ENCODE peak calls at places on chromosomes 3 and 15, in ten cellular contexts. S, W, R, U, X, O, D, B, K and H are unnamed samples.

GRCh38 chr3:119602676-119603075 is 5.0 kb downstream of the PLA1A start:
- DNase-seq in W (no peak), B (no peak), D (no peak), X (no peak), U (no peak), S (no peak), O (no peak), K (no peak), R (no peak), H (no peak)

GRCh38 chr3:138901579-138901978 is 45.4 kb downstream of the FOXL2 start:
- DNase-seq in O (no peak), R (no peak), B (no peak), W (no peak), S (no peak), X (no peak), D (no peak), K (no peak), U (no peak), H (no peak)

GRCh38 chr3:153624310-153625030 is 462.4 kb downstream of the RAP2B start:
- DNase-seq in K (peak), R (no peak), S (no peak), U (no peak), B (no peak), D (no peak), W (no peak), X (peak), O (no peak), H (peak)

GRCh38 chr3:98690876-98691275 is 72.3 kb upstream of the ST3GAL6 start:
- DNase-seq in S (no peak), W (no peak), R (no peak), X (no peak), U (no peak), O (no peak), D (no peak), B (no peak), K (no peak), H (no peak)

GRCh38 chr3:195549931-195550519 is 6.9 kb upstream of the PPP1R2 start:
- DNase-seq in K (peak), X (peak), U (no peak), O (no peak), D (peak), R (no peak), S (no peak), W (no peak), B (no peak), H (peak)

GRCh38 chr15:82571722-82572222 is 31.5 kb upstream of the RPS17 start:
- DNase-seq in O (no peak), S (peak), X (no peak), K (no peak), R (peak), D (peak), B (peak), U (peak), W (peak), H (no peak)

GRCh38 chr3:110576962-110577361 is 494.7 kb upstream of the NECTIN3 start:
- DNase-seq in D (no peak), U (peak), X (no peak), K (no peak), O (no peak), S (peak), R (no peak), B (peak), W (no peak), H (no peak)

GRCh38 chr15:85026304-85027032 is 44.8 kb downstream of the PDE8A start:
- DNase-seq in B (no peak), U (no peak), R (no peak), K (no peak), W (no peak), S (no peak), X (no peak), O (no peak), D (no peak), H (no peak)

GRCh38 chr3:143201066-143201465 is 81.5 kb downstream of the CHST2 start:
- DNase-seq in X (no peak), O (no peak), W (no peak), R (no peak), S (no peak), B (no peak), K (no peak), U (no peak), D (no peak), H (no peak)

GRCh38 chr3:102483556-102483955 is 48.7 kb downstream of the ZPLD1 start:
- DNase-seq in S (no peak), X (no peak), D (no peak), O (no peak), B (no peak), W (no peak), R (no peak), U (no peak), K (no peak), H (no peak)

GRCh38 chr3:54653456-54654195 is 274.2 kb downstream of the LRTM1 start:
- DNase-seq in U (no peak), O (no peak), D (no peak), S (no peak), X (no peak), K (no peak), R (no peak), B (no peak), W (no peak), H (no peak)

GRCh38 chr15:37125143-37125542 is 24.8 kb upstream of the MEIS2 start:
- DNase-seq in K (no peak), W (no peak), X (no peak), U (no peak), O (no peak), R (no peak), S (no peak), D (no peak), B (no peak), H (no peak)

GRCh38 chr3:158808697-158809096 is 6.8 kb downstream of the MFSD1 start:
- DNase-seq in X (no peak), S (no peak), D (no peak), R (no peak), O (no peak), K (no peak), U (no peak), W (no peak), B (no peak), H (no peak)

GRCh38 chr3:196708467-196708866 is 3.6 kb downstream of the CEP19 start:
- DNase-seq in D (no peak), O (no peak), U (no peak), X (no peak), R (no peak), K (no peak), S (no peak), W (no peak), B (no peak), H (no peak)

GRCh38 chr3:160368804-160369203 is 30.2 kb downstream of the IFT80 start:
- DNase-seq in D (no peak), U (no peak), O (no peak), B (no peak), S (no peak), R (no peak), W (no peak), X (no peak), K (peak), H (no peak)

GRCh38 chr15:69410290-69410874 is 3.8 kb upstream of the KIF23 start:
- DNase-seq in U (peak), W (no peak), O (peak), K (no peak), R (no peak), X (peak), S (no peak), D (no peak), B (no peak), H (no peak)

GRCh38 chr3:169980055-169980454 is 13.4 kb downstream of the SEC62 start:
- DNase-seq in R (no peak), S (peak), D (no peak), K (no peak), B (peak), W (no peak), U (no peak), O (no peak), X (no peak), H (no peak)